ENCODE peak calls at places on chromosomes 13 and 19, in nine cellular contexts. H is stimulated activated CD4-positive, alpha-beta T cell treated with anti-CD3 and anti-CD28 coated beads, Interleukin-15, amount 100 ng/mL, for 1 hour; C is posterior cingulate gyrus; M is HuH-7.5; V is RPMI7951; F is AG04450; R is fibroblast of the conjunctiva; K is choroid plexus epithelial cell; Z is iPS DF 19.7. X is an unnamed sample.

GRCh38 chr19:3722443-3723109 is 14.4 kb downstream of the TJP3 start:
- DNase-seq in C (no peak), H (no peak), V (no peak), K (no peak), M (peak; percentile 61), Z (no peak), F (no peak), R (no peak), X (no peak)

GRCh38 chr19:50198431-50199253 is 4.8 kb upstream of the MYH14 start:
- DNase-seq in Z (no peak), R (no peak), C (no peak), K (no peak), F (no peak), M (no peak), V (no peak), H (no peak), X (no peak)

GRCh38 chr13:58594978-58595600 is 963.5 kb downstream of the PCDH17 start:
- DNase-seq in V (no peak), Z (no peak), K (no peak), F (no peak), M (no peak), C (no peak), H (no peak), R (no peak), X (no peak)

GRCh38 chr19:18612051-18612771 is 459 bp upstream of the TMEM59L start:
- DNase-seq in C (peak; percentile 77), F (no peak), M (no peak), R (no peak), H (no peak), K (no peak), V (no peak), Z (no peak), X (no peak)

GRCh38 chr19:2774953-2775555 is 8.0 kb downstream of the SGTA start:
- DNase-seq in R (no peak), F (no peak), C (peak; percentile 63), M (no peak), Z (no peak), H (no peak), K (no peak), V (no peak), X (no peak)

GRCh38 chr19:13012690-13013608 is 17.7 kb downstream of the NFIX start:
- DNase-seq in Z (no peak), R (no peak), V (peak; percentile 77), K (peak; percentile 37), M (peak; percentile 96), H (no peak), F (no peak), C (peak; percentile 73), X (no peak)

GRCh38 chr13:99926014-99926731 is 45.4 kb downstream of the ZIC5 start:
- DNase-seq in M (no peak), Z (no peak), V (peak; percentile 24), H (no peak), C (no peak), F (no peak), R (no peak), K (peak; percentile 14), X (no peak)

GRCh38 chr19:35879068-35879467 is 10.7 kb downstream of the APLP1 start:
- DNase-seq in K (no peak), V (no peak), C (no peak), F (no peak), H (no peak), Z (no peak), M (no peak), R (no peak), X (no peak)

GRCh38 chr19:7734220-7735203 is 2.6 kb upstream of the CLEC4G start:
- DNase-seq in H (no peak), R (no peak), V (no peak), M (no peak), Z (no peak), F (no peak), C (no peak), K (peak; percentile 5), X (no peak)

GRCh38 chr13:105920375-105920774 is 615.1 kb downstream of the EFNB2 start:
- DNase-seq in V (peak; percentile 90), R (peak; percentile 35), F (no peak), Z (no peak), C (no peak), H (no peak), M (no peak), K (peak; percentile 83), X (no peak)

X was measured in omental fat pad.